ENCODE peak calls at places on chromosomes 12 and 14, in five cellular contexts. G, Q, H, B and D are unnamed samples.

GRCh38 chr14:35696575-35696974 is 112.5 kb downstream of the RALGAPA1 start:
- DNase-seq in G (no peak), Q (no peak), H (no peak), B (no peak), D (peak; percentile 35)

GRCh38 chr14:53915364-53916014 is 41.1 kb downstream of the BMP4 start:
- DNase-seq in G (no peak), Q (no peak), H (no peak), B (peak; percentile 16), D (no peak)

GRCh38 chr12:102955926-102956737 is 1.3 kb upstream of the ASCL1 start:
- DNase-seq in G (no peak), Q (no peak), H (no peak), B (no peak), D (no peak)

GRCh38 chr12:54259194-54260011 is 20.5 kb downstream of the CBX5 start:
- DNase-seq in G (peak; percentile 94), Q (peak; percentile 58), H (no peak), B (peak; percentile 88), D (peak; percentile 31)

GRCh38 chr14:71438684-71439083 is 493.5 kb upstream of the RGS6 start:
- DNase-seq in G (peak; percentile 76), Q (no peak), H (no peak), B (peak; percentile 54), D (no peak)

GRCh38 chr14:67881225-67881624 is 61.6 kb downstream of the RAD51B start:
- DNase-seq in G (no peak), Q (no peak), H (no peak), B (no peak), D (no peak)

GRCh38 chr14:64826333-64826732 is 53.4 kb downstream of the SPTB start:
- DNase-seq in G (no peak), Q (no peak), H (no peak), B (no peak), D (no peak)

GRCh38 chr14:54881235-54881760 is 21.3 kb downstream of the GCH1 start:
- DNase-seq in G (peak; percentile 59), Q (no peak), H (peak; percentile 50), B (peak; percentile 47), D (no peak)

GRCh38 chr14:69611264-69612013 is at the start of gene SUSD6:
- DNase-seq in G (peak; percentile 88), Q (peak; percentile 92), H (peak; percentile 76), B (peak; percentile 89), D (peak; percentile 87)

GRCh38 chr12:4977104-4977503 is 66.6 kb upstream of the KCNA5 start:
- DNase-seq in G (no peak), Q (no peak), H (no peak), B (no peak), D (no peak)

GRCh38 chr14:31206536-31207286 is 882 bp downstream of the HECTD1 start:
- DNase-seq in G (peak; percentile 9), Q (peak; percentile 19), H (no peak), B (peak; percentile 30), D (peak; percentile 25)

GRCh38 chr14:73474952-73475351 is 15.8 kb upstream of the RIOX1 start:
- DNase-seq in G (no peak), Q (no peak), H (no peak), B (no peak), D (no peak)

GRCh38 chr14:46571970-46572369 is 79.6 kb downstream of the RPL10L start:
- DNase-seq in G (peak; percentile 82), Q (no peak), H (no peak), B (no peak), D (no peak)

GRCh38 chr14:24483604-24484252 is 24.3 kb downstream of the CMA1 start:
- DNase-seq in G (no peak), Q (no peak), H (peak; percentile 74), B (peak; percentile 42), D (peak; percentile 22)

GRCh38 chr14:85466678-85467077 is 63.3 kb upstream of the FLRT2 start:
- DNase-seq in G (no peak), Q (no peak), H (no peak), B (no peak), D (no peak)

GRCh38 chr12:115835445-115835844 is 442.0 kb downstream of the MED13L start:
- DNase-seq in G (no peak), Q (no peak), H (no peak), B (no peak), D (no peak)